ENCODE peak calls at places on chromosomes 11 and 22, in four cellular contexts. One of them, this sample, is unnamed.

GRCh38 chr22:48948575-48949170 is 879.0 kb downstream of the BRD1 start:
- DNase-seq in body of pancreas: no peak
- DNase-seq in brain microvascular endothelial cell: no peak
- DNase-seq in fibroblast of villous mesenchyme: no peak
- DNase-seq in this sample: no peak

GRCh38 chr11:122791836-122792235 is 46.5 kb upstream of the CRTAM start:
- DNase-seq in body of pancreas: no peak
- DNase-seq in brain microvascular endothelial cell: peak; percentile 54
- DNase-seq in fibroblast of villous mesenchyme: peak; percentile 73
- DNase-seq in this sample: peak; percentile 82

GRCh38 chr11:65476632-65477270 is 22.1 kb upstream of the MALAT1 start:
- DNase-seq in body of pancreas: no peak
- DNase-seq in brain microvascular endothelial cell: no peak
- DNase-seq in fibroblast of villous mesenchyme: no peak
- DNase-seq in this sample: peak; percentile 64

GRCh38 chr22:27656970-27657369 is 144.6 kb downstream of the MN1 start:
- DNase-seq in body of pancreas: no peak
- DNase-seq in brain microvascular endothelial cell: no peak
- DNase-seq in fibroblast of villous mesenchyme: no peak
- DNase-seq in this sample: no peak

GRCh38 chr11:128476729-128477128 is 110.6 kb downstream of the ETS1 start:
- DNase-seq in body of pancreas: no peak
- DNase-seq in fibroblast of villous mesenchyme: peak; percentile 74
- DNase-seq in brain microvascular endothelial cell: peak; percentile 53
- DNase-seq in this sample: no peak

GRCh38 chr22:24894998-24895397 is 51.5 kb downstream of the LHFPL7 start:
- DNase-seq in body of pancreas: peak; percentile 79
- DNase-seq in fibroblast of villous mesenchyme: peak; percentile 76
- DNase-seq in brain microvascular endothelial cell: peak; percentile 56
- DNase-seq in this sample: peak; percentile 62

GRCh38 chr11:45593992-45594391 is 71.4 kb downstream of the CHST1 start:
- DNase-seq in brain microvascular endothelial cell: no peak
- DNase-seq in fibroblast of villous mesenchyme: no peak
- DNase-seq in body of pancreas: no peak
- DNase-seq in this sample: peak; percentile 12

GRCh38 chr11:115580927-115581680 is 76.9 kb upstream of the CADM1 start:
- DNase-seq in body of pancreas: no peak
- DNase-seq in brain microvascular endothelial cell: no peak
- DNase-seq in fibroblast of villous mesenchyme: peak; percentile 37
- DNase-seq in this sample: no peak

GRCh38 chr11:114284021-114284420 is 12.2 kb upstream of the NNMT start:
- DNase-seq in brain microvascular endothelial cell: no peak
- DNase-seq in body of pancreas: no peak
- DNase-seq in fibroblast of villous mesenchyme: no peak
- DNase-seq in this sample: no peak

GRCh38 chr11:87560352-87560751 is 522.6 kb downstream of the TMEM135 start:
- DNase-seq in body of pancreas: no peak
- DNase-seq in fibroblast of villous mesenchyme: no peak
- DNase-seq in brain microvascular endothelial cell: no peak
- DNase-seq in this sample: no peak

GRCh38 chr22:30169002-30169401 is 77.6 kb downstream of the LIF start:
- DNase-seq in body of pancreas: no peak
- DNase-seq in brain microvascular endothelial cell: no peak
- DNase-seq in fibroblast of villous mesenchyme: no peak
- DNase-seq in this sample: no peak

GRCh38 chr11:96055706-96056387 is 131.9 kb upstream of the MTMR2 start:
- DNase-seq in fibroblast of villous mesenchyme: peak; percentile 39
- DNase-seq in body of pancreas: no peak
- DNase-seq in brain microvascular endothelial cell: peak; percentile 44
- DNase-seq in this sample: peak; percentile 72

GRCh38 chr22:26767351-26767970 is 110.1 kb downstream of the MIAT start:
- DNase-seq in body of pancreas: no peak
- DNase-seq in brain microvascular endothelial cell: no peak
- DNase-seq in fibroblast of villous mesenchyme: no peak
- DNase-seq in this sample: no peak

GRCh38 chr11:74070713-74071506 is 62.0 kb upstream of the UCP3 start:
- DNase-seq in brain microvascular endothelial cell: no peak
- DNase-seq in body of pancreas: no peak
- DNase-seq in fibroblast of villous mesenchyme: peak; percentile 57
- DNase-seq in this sample: no peak

GRCh38 chr22:35308480-35308945 is 8.8 kb downstream of the TOM1 start:
- DNase-seq in fibroblast of villous mesenchyme: no peak
- DNase-seq in brain microvascular endothelial cell: no peak
- DNase-seq in body of pancreas: no peak
- DNase-seq in this sample: no peak

GRCh38 chr11:36213050-36213840 is 76.0 kb downstream of the COMMD9 start:
- DNase-seq in fibroblast of villous mesenchyme: no peak
- DNase-seq in body of pancreas: no peak
- DNase-seq in brain microvascular endothelial cell: no peak
- DNase-seq in this sample: no peak

GRCh38 chr11:112128483-112129121 is 35.3 kb downstream of the IL18 start:
- DNase-seq in brain microvascular endothelial cell: peak; percentile 89
- DNase-seq in fibroblast of villous mesenchyme: peak; percentile 84
- DNase-seq in body of pancreas: no peak
- DNase-seq in this sample: peak; percentile 86

GRCh38 chr11:66489636-66490035 is 9.4 kb downstream of the DPP3 start:
- DNase-seq in fibroblast of villous mesenchyme: no peak
- DNase-seq in brain microvascular endothelial cell: no peak
- DNase-seq in body of pancreas: no peak
- DNase-seq in this sample: no peak

GRCh38 chr11:68036141-68036716 is 2.6 kb upstream of the TCIRG1 start:
- DNase-seq in body of pancreas: no peak
- DNase-seq in fibroblast of villous mesenchyme: no peak
- DNase-seq in brain microvascular endothelial cell: no peak
- DNase-seq in this sample: no peak

GRCh38 chr11:67272327-67273259 is 6.3 kb downstream of the GRK2 start:
- DNase-seq in body of pancreas: no peak
- DNase-seq in brain microvascular endothelial cell: no peak
- DNase-seq in fibroblast of villous mesenchyme: no peak
- DNase-seq in this sample: no peak

GRCh38 chr11:1838077-1838425 is 730 bp upstream of the TNNI2 start:
- DNase-seq in brain microvascular endothelial cell: no peak
- DNase-seq in body of pancreas: no peak
- DNase-seq in fibroblast of villous mesenchyme: no peak
- DNase-seq in this sample: no peak

GRCh38 chr11:133952199-133953190 is 4.3 kb downstream of the IGSF9B start:
- DNase-seq in fibroblast of villous mesenchyme: no peak
- DNase-seq in brain microvascular endothelial cell: no peak
- DNase-seq in body of pancreas: no peak
- DNase-seq in this sample: no peak
- H3K4me3 ChIP-seq in fibroblast of villous mesenchyme: no peak overlapping the region
- H3K4me3 ChIP-seq in brain microvascular endothelial cell: no peak overlapping the region
- H3K4me3 ChIP-seq in body of pancreas: no peak overlapping the region
- H3K4me3 ChIP-seq in this sample: no peak overlapping the region

DNA sequence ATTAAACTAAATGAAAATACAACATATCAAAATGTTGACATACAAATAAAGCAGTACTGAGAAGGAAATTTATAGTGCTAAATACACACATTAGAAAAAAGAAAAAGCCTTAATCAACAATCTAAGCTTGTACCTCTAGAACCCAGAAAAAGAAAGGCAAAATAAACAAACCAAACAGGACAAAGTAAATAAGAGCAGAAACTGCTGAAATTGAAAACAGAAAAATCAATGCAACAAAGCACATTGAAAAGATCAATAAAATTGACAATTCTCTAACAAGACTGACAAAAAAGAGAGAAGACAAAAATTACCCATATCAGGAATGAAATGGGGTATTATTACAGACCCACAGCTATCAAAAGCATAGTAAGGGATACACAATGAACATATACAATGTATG is 21.0 kb downstream of the DCUN1D5 start:
- DNase-seq in fibroblast of villous mesenchyme: no peak
- DNase-seq in brain microvascular endothelial cell: no peak
- DNase-seq in body of pancreas: no peak
- DNase-seq in this sample: no peak
- TF ChIP-seq CTCF in fibroblast of villous mesenchyme: no peak
- TF ChIP-seq CTCF in brain microvascular endothelial cell: no peak
- TF ChIP-seq CTCF in body of pancreas: no peak
- TF ChIP-seq CTCF in this sample: no peak

GRCh38 chr22:32354360-32355351 is 3.0 kb upstream of the RFPL3 start:
- DNase-seq in brain microvascular endothelial cell: peak; percentile 7
- DNase-seq in fibroblast of villous mesenchyme: peak; percentile 3
- DNase-seq in body of pancreas: no peak
- DNase-seq in this sample: peak; percentile 71
- H3K4me3 ChIP-seq in brain microvascular endothelial cell: no peak overlapping the region
- H3K4me3 ChIP-seq in fibroblast of villous mesenchyme: no peak overlapping the region
- H3K4me3 ChIP-seq in body of pancreas: no peak overlapping the region
- H3K4me3 ChIP-seq in this sample: no peak overlapping the region

DNA sequence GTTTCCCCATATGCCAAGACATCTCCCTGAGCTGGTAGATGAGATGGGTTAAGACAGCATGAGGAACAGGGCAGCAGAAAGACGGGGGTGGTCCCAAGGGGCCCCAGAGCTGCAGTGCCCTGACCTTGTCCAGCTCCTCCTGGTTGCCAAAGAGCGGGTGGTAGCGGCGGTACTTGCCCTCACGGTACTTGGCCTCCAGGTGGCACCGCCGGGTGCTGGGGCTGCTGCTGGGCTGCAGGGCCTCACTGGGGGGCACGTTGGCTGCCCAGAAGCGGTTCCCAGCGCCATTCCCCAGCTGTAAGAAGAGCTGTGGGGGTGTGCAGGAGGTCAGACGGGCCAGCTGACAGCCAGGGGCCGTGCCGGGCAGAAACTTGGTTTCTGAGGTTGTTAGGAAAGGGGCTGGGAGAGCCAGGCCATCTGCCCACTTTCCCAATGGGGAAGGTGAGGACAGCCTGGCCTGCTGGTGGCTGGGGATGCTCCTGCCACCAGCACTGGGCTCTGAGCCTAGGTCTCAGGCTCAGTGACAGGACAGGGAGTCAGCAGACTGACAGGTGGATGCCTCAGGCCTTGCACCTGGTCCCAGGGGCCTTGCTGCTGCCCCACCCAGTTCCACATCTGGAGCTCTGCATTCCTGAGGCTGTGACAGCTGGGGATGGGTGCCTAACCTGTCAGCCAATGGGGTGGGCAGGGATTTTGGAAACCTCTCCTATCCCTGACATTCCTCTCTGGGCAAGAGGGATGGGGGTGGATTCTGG is 30.0 kb upstream of the PDE2A start:
- DNase-seq in body of pancreas: no peak
- DNase-seq in fibroblast of villous mesenchyme: no peak
- DNase-seq in brain microvascular endothelial cell: no peak
- DNase-seq in this sample: peak; percentile 16
- TF ChIP-seq CTCF in body of pancreas: no peak
- TF ChIP-seq CTCF in fibroblast of villous mesenchyme: peak; percentile 12
- TF ChIP-seq CTCF in brain microvascular endothelial cell: peak; percentile 37
- TF ChIP-seq CTCF in this sample: peak; percentile 19

DNA sequence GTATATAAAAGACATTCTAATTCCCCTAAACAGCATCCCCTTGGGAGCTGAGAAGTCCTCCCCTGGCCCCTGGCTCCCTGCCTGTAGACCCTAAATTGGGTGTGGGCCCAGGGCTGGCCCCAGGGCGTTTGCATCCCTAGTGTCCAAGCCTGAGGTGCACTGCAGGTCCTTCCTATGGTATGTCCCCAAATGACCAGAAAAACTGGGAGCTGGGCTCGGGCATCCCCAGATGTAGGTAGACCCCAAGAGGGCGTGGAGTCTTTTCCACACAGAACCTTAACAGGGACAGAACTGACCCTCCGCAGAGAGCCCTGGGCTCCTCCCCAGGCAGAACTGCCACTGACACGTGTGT is 782 bp upstream of the OSBPL5 start:
- DNase-seq in body of pancreas: no peak
- DNase-seq in brain microvascular endothelial cell: no peak
- DNase-seq in fibroblast of villous mesenchyme: no peak
- DNase-seq in this sample: no peak
- H3K4me3 ChIP-seq in body of pancreas: no peak overlapping the region
- H3K4me3 ChIP-seq in brain microvascular endothelial cell: no peak overlapping the region
- H3K4me3 ChIP-seq in fibroblast of villous mesenchyme: no peak overlapping the region
- H3K4me3 ChIP-seq in this sample: no peak overlapping the region

GRCh38 chr22:41193829-41194228 is 11.3 kb upstream of the L3MBTL2 start:
- DNase-seq in brain microvascular endothelial cell: no peak
- DNase-seq in body of pancreas: no peak
- DNase-seq in fibroblast of villous mesenchyme: no peak
- DNase-seq in this sample: no peak

GRCh38 chr22:41197046-41197807 is 7.9 kb upstream of the L3MBTL2 start:
- DNase-seq in fibroblast of villous mesenchyme: peak; percentile 48
- DNase-seq in body of pancreas: peak; percentile 79
- DNase-seq in brain microvascular endothelial cell: peak; percentile 28
- DNase-seq in this sample: peak; percentile 27

GRCh38 chr22:41203118-41203517 is 2.0 kb upstream of the L3MBTL2 start:
- DNase-seq in fibroblast of villous mesenchyme: no peak
- DNase-seq in body of pancreas: no peak
- DNase-seq in brain microvascular endothelial cell: no peak
- DNase-seq in this sample: no peak

GRCh38 chr22:41201146-41201545 is 4.0 kb upstream of the L3MBTL2 start:
- DNase-seq in body of pancreas: no peak
- DNase-seq in brain microvascular endothelial cell: no peak
- DNase-seq in fibroblast of villous mesenchyme: no peak
- DNase-seq in this sample: no peak

GRCh38 chr22:41197808-41198585 is 7.1 kb upstream of the L3MBTL2 start:
- DNase-seq in brain microvascular endothelial cell: no peak
- DNase-seq in body of pancreas: peak; percentile 32
- DNase-seq in fibroblast of villous mesenchyme: peak; percentile 35
- DNase-seq in this sample: no peak
- TF ChIP-seq CTCF in brain microvascular endothelial cell: peak; percentile 16
- TF ChIP-seq CTCF in body of pancreas: peak; percentile 16
- TF ChIP-seq CTCF in fibroblast of villous mesenchyme: no peak
- TF ChIP-seq CTCF in this sample: no peak

DNA sequence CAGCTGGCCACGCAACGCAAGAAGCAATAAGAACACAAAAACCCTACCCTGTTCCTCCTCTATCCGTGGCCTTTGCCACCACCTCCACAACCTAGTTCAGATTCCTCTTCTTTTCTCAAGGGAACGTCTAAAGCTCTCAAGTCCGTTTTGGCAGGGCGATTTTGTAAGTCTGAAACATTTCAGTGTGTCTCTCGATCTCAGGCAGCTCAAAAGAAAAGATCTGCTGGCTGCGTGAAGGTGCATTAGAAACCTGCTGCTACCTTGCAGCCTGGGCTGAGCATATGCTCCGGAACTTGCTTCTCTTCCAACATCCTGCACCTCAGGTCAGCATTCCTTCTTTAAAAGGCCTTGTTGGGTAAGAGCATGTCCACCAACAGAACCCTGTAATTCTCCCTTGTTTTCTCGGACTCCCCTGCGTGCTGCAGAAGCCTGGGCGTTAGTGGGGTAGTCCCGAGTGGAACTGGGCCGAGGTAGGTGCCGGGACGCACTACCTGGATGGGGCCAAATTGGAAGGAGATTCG is 1.5 kb downstream of the LGR4 start:
- DNase-seq in fibroblast of villous mesenchyme: no peak
- DNase-seq in brain microvascular endothelial cell: no peak
- DNase-seq in body of pancreas: peak; percentile 40
- DNase-seq in this sample: no peak
- H3K4me3 ChIP-seq in fibroblast of villous mesenchyme: peak overlapping the region; percentile 68
- H3K4me3 ChIP-seq in brain microvascular endothelial cell: peak overlapping the region; percentile 81
- H3K4me3 ChIP-seq in body of pancreas: peak overlapping the region; percentile 68
- H3K4me3 ChIP-seq in this sample: peak overlapping the region; percentile 46